ENCODE peak calls at places on chromosomes 2 and 18, in four cellular contexts. One of them, this sample, is unnamed.

GRCh38 chr2:210540471-210541257 is 15.7 kb upstream of the CPS1 start:
- DNase-seq in NCI-H524: no peak
- DNase-seq in HT-29: no peak
- DNase-seq in activated CD4-positive, alpha-beta T cell treated with anti-CD3 and anti-CD28 coated beads, Interleukin-2, amount 10 ng/mL, durations not matched to agents 7 days and 5 days: no peak
- DNase-seq in this sample: no peak

GRCh38 chr2:191051825-191052778 is 38.1 kb upstream of the STAT1 start:
- DNase-seq in NCI-H524: peak; percentile 56
- DNase-seq in HT-29: peak; percentile 71
- DNase-seq in activated CD4-positive, alpha-beta T cell treated with anti-CD3 and anti-CD28 coated beads, Interleukin-2, amount 10 ng/mL, durations not matched to agents 7 days and 5 days: peak; percentile 54
- DNase-seq in this sample: peak; percentile 56

GRCh38 chr2:189566046-189566445 is 14.5 kb downstream of the SLC40A1 start:
- DNase-seq in NCI-H524: no peak
- DNase-seq in HT-29: no peak
- DNase-seq in activated CD4-positive, alpha-beta T cell treated with anti-CD3 and anti-CD28 coated beads, Interleukin-2, amount 10 ng/mL, durations not matched to agents 7 days and 5 days: no peak
- DNase-seq in this sample: no peak

GRCh38 chr2:86480105-86480504 is 38.9 kb downstream of the KDM3A start:
- DNase-seq in NCI-H524: no peak
- DNase-seq in HT-29: no peak
- DNase-seq in activated CD4-positive, alpha-beta T cell treated with anti-CD3 and anti-CD28 coated beads, Interleukin-2, amount 10 ng/mL, durations not matched to agents 7 days and 5 days: no peak
- DNase-seq in this sample: no peak

GRCh38 chr2:128545085-128545484 is 226.4 kb upstream of the HS6ST1 start:
- DNase-seq in NCI-H524: no peak
- DNase-seq in HT-29: no peak
- DNase-seq in activated CD4-positive, alpha-beta T cell treated with anti-CD3 and anti-CD28 coated beads, Interleukin-2, amount 10 ng/mL, durations not matched to agents 7 days and 5 days: no peak
- DNase-seq in this sample: no peak

GRCh38 chr2:168138911-168139310 is 108.5 kb downstream of the STK39 start:
- DNase-seq in NCI-H524: no peak
- DNase-seq in HT-29: no peak
- DNase-seq in activated CD4-positive, alpha-beta T cell treated with anti-CD3 and anti-CD28 coated beads, Interleukin-2, amount 10 ng/mL, durations not matched to agents 7 days and 5 days: no peak
- DNase-seq in this sample: no peak

GRCh38 chr18:62814114-62814759 is 98.9 kb downstream of the PHLPP1 start:
- DNase-seq in NCI-H524: peak; percentile 67
- DNase-seq in HT-29: no peak
- DNase-seq in activated CD4-positive, alpha-beta T cell treated with anti-CD3 and anti-CD28 coated beads, Interleukin-2, amount 10 ng/mL, durations not matched to agents 7 days and 5 days: no peak
- DNase-seq in this sample: no peak

GRCh38 chr2:166239548-166239947 is 111.7 kb upstream of the SCN1A start:
- DNase-seq in NCI-H524: no peak
- DNase-seq in HT-29: no peak
- DNase-seq in activated CD4-positive, alpha-beta T cell treated with anti-CD3 and anti-CD28 coated beads, Interleukin-2, amount 10 ng/mL, durations not matched to agents 7 days and 5 days: no peak
- DNase-seq in this sample: no peak

GRCh38 chr2:14081526-14081925 is 551.0 kb upstream of the LRATD1 start:
- DNase-seq in NCI-H524: no peak
- DNase-seq in HT-29: no peak
- DNase-seq in activated CD4-positive, alpha-beta T cell treated with anti-CD3 and anti-CD28 coated beads, Interleukin-2, amount 10 ng/mL, durations not matched to agents 7 days and 5 days: no peak
- DNase-seq in this sample: no peak

GRCh38 chr2:70381235-70381634 is 79.4 kb upstream of the FAM136A start:
- DNase-seq in NCI-H524: no peak
- DNase-seq in HT-29: no peak
- DNase-seq in activated CD4-positive, alpha-beta T cell treated with anti-CD3 and anti-CD28 coated beads, Interleukin-2, amount 10 ng/mL, durations not matched to agents 7 days and 5 days: no peak
- DNase-seq in this sample: no peak

GRCh38 chr2:237042101-237042500 is 43.6 kb upstream of the COPS8 start:
- DNase-seq in NCI-H524: no peak
- DNase-seq in HT-29: no peak
- DNase-seq in activated CD4-positive, alpha-beta T cell treated with anti-CD3 and anti-CD28 coated beads, Interleukin-2, amount 10 ng/mL, durations not matched to agents 7 days and 5 days: no peak
- DNase-seq in this sample: no peak

GRCh38 chr2:28155627-28156026 is 237.0 kb upstream of the FOSL2 start:
- DNase-seq in NCI-H524: peak; percentile 54
- DNase-seq in HT-29: peak; percentile 61
- DNase-seq in activated CD4-positive, alpha-beta T cell treated with anti-CD3 and anti-CD28 coated beads, Interleukin-2, amount 10 ng/mL, durations not matched to agents 7 days and 5 days: no peak
- DNase-seq in this sample: no peak

GRCh38 chr2:222751821-222752719 is 80.6 kb downstream of the MOGAT1 start:
- DNase-seq in NCI-H524: peak; percentile 32
- DNase-seq in HT-29: no peak
- DNase-seq in activated CD4-positive, alpha-beta T cell treated with anti-CD3 and anti-CD28 coated beads, Interleukin-2, amount 10 ng/mL, durations not matched to agents 7 days and 5 days: peak; percentile 49
- DNase-seq in this sample: no peak

GRCh38 chr2:110865188-110865587 is 132.8 kb downstream of the ACOXL start:
- DNase-seq in NCI-H524: no peak
- DNase-seq in HT-29: no peak
- DNase-seq in activated CD4-positive, alpha-beta T cell treated with anti-CD3 and anti-CD28 coated beads, Interleukin-2, amount 10 ng/mL, durations not matched to agents 7 days and 5 days: peak; percentile 34
- DNase-seq in this sample: no peak

GRCh38 chr18:26545335-26545734 is 3.0 kb downstream of the KCTD1 start:
- DNase-seq in NCI-H524: no peak
- DNase-seq in HT-29: no peak
- DNase-seq in activated CD4-positive, alpha-beta T cell treated with anti-CD3 and anti-CD28 coated beads, Interleukin-2, amount 10 ng/mL, durations not matched to agents 7 days and 5 days: no peak
- DNase-seq in this sample: peak; percentile 23

GRCh38 chr2:222305510-222306392 is 7.0 kb upstream of the PAX3 start:
- DNase-seq in NCI-H524: peak; percentile 65
- DNase-seq in HT-29: peak; percentile 2
- DNase-seq in activated CD4-positive, alpha-beta T cell treated with anti-CD3 and anti-CD28 coated beads, Interleukin-2, amount 10 ng/mL, durations not matched to agents 7 days and 5 days: no peak
- DNase-seq in this sample: no peak

GRCh38 chr2:235851841-235852527 is 316.2 kb downstream of the GBX2 start:
- DNase-seq in NCI-H524: no peak
- DNase-seq in HT-29: no peak
- DNase-seq in activated CD4-positive, alpha-beta T cell treated with anti-CD3 and anti-CD28 coated beads, Interleukin-2, amount 10 ng/mL, durations not matched to agents 7 days and 5 days: no peak
- DNase-seq in this sample: no peak

GRCh38 chr2:85851253-85851955 is 37.4 kb downstream of the ST3GAL5 start:
- DNase-seq in NCI-H524: no peak
- DNase-seq in HT-29: no peak
- DNase-seq in activated CD4-positive, alpha-beta T cell treated with anti-CD3 and anti-CD28 coated beads, Interleukin-2, amount 10 ng/mL, durations not matched to agents 7 days and 5 days: no peak
- DNase-seq in this sample: no peak